ENCODE peak calls at places on chromosomes 7 and 10, in eight cellular contexts. P is CD4-positive, alpha-beta T cell; J is aorta; V is cardiac muscle cell; F is IMR-90; Z is HL-60; H is GM06990; E is left ventricle myocardium inferior. Y is an unnamed sample.

GRCh38 chr10:58903071-58903470 is 273.4 kb upstream of the PHYHIPL start:
- DNase-seq in V (no peak), J (no peak), P (no peak), F (no peak), E (no peak), H (no peak), Z (no peak), Y (no peak)

GRCh38 chr7:585229-585711 is 65.6 kb upstream of the PDGFA start:
- DNase-seq in J (no peak), Z (no peak), E (no peak), P (no peak), F (no peak), H (no peak), V (no peak), Y (no peak)

GRCh38 chr7:100694196-100694745 is at the start of gene GIGYF1:
- DNase-seq in H (peak; percentile 81), V (peak; percentile 86), E (peak; percentile 81), Z (peak; percentile 75), F (peak; percentile 58), J (peak; percentile 93), P (peak; percentile 57), Y (peak; percentile 75)

GRCh38 chr7:149822353-149822943 is 15.7 kb upstream of the ZNF862 start:
- DNase-seq in H (no peak), J (peak; percentile 41), E (peak; percentile 7), Z (no peak), V (no peak), F (no peak), P (no peak), Y (no peak)

GRCh38 chr7:19464751-19465150 is 244.1 kb downstream of the POLR1F start:
- DNase-seq in F (no peak), P (no peak), J (no peak), E (no peak), Z (no peak), V (no peak), H (no peak), Y (no peak)

GRCh38 chr10:122713091-122713885 is 13.6 kb upstream of the C10orf120 start:
- DNase-seq in V (no peak), E (no peak), F (no peak), J (no peak), P (no peak), H (no peak), Z (no peak), Y (no peak)

GRCh38 chr7:16668049-16668858 is 22.3 kb downstream of the BZW2 start:
- DNase-seq in Z (peak; percentile 72), J (no peak), E (peak; percentile 51), V (no peak), P (no peak), H (no peak), F (peak; percentile 100), Y (peak; percentile 90)

GRCh38 chr7:102270176-102270887 is 16.3 kb upstream of the SH2B2 start:
- DNase-seq in J (no peak), F (no peak), H (no peak), Z (no peak), E (no peak), V (no peak), P (no peak), Y (no peak)

GRCh38 chr10:102007802-102008201 is 48.2 kb downstream of the ARMH3 start:
- DNase-seq in Z (no peak), F (no peak), H (no peak), J (no peak), V (no peak), P (no peak), E (no peak), Y (no peak)

GRCh38 chr10:102009801-102010425 is 46.1 kb downstream of the ARMH3 start:
- DNase-seq in H (peak; percentile 45), F (peak; percentile 93), J (no peak), P (no peak), E (no peak), V (peak; percentile 82), Z (no peak), Y (peak; percentile 57)

GRCh38 chr10:102001435-102002068 is 54.4 kb downstream of the ARMH3 start:
- DNase-seq in P (no peak), F (no peak), E (no peak), Z (no peak), H (peak; percentile 58), J (no peak), V (peak; percentile 17), Y (no peak)

GRCh38 chr10:102003541-102003940 is 52.4 kb downstream of the ARMH3 start:
- DNase-seq in J (no peak), P (no peak), V (no peak), F (peak; percentile 42), Z (no peak), E (no peak), H (no peak), Y (no peak)

GRCh38 chr10:102004376-102004775 is 51.6 kb downstream of the ARMH3 start:
- DNase-seq in J (no peak), P (no peak), H (no peak), F (peak; percentile 77), E (no peak), V (no peak), Z (no peak), Y (no peak)
- H3K27me3 ChIP-seq in J (no peaks in the 10 kb centered on the region), P (no peaks in the 10 kb centered on the region), H (no peaks in the 10 kb centered on the region), F (no peaks in the 10 kb centered on the region), E (no peaks in the 10 kb centered on the region), V (no peaks in the 10 kb centered on the region), Z (no peaks in the 10 kb centered on the region), Y (no peaks in the 10 kb centered on the region)

GRCh38 chr7:69608878-69609277 is 10.6 kb downstream of the AUTS2 start:
- DNase-seq in J (no peak), V (no peak), Z (no peak), P (no peak), E (no peak), H (no peak), F (no peak), Y (no peak)
- H3K27me3 ChIP-seq in J (no peaks in the 10 kb centered on the region), V (peaks cover 34% of the 10 kb centered on the region), Z (peaks cover 8% of the 10 kb centered on the region), P (peaks cover 21% of the 10 kb centered on the region), E (peaks cover 6% of the 10 kb centered on the region), H (no peaks in the 10 kb centered on the region), F (no peaks in the 10 kb centered on the region), Y (peaks cover 7% of the 10 kb centered on the region)

GRCh38 chr10:116798859-116799258 is 50.4 kb upstream of the ENO4 start:
- DNase-seq in F (no peak), Z (no peak), J (no peak), V (no peak), H (no peak), E (no peak), P (no peak), Y (no peak)
- H3K27me3 ChIP-seq in F (peaks cover 23% of the 10 kb centered on the region), Z (no peaks in the 10 kb centered on the region), J (no peaks in the 10 kb centered on the region), V (peaks cover 18% of the 10 kb centered on the region), H (no peaks in the 10 kb centered on the region), E (peaks cover 23% of the 10 kb centered on the region), P (no peaks in the 10 kb centered on the region), Y (no peaks in the 10 kb centered on the region)

DNA sequence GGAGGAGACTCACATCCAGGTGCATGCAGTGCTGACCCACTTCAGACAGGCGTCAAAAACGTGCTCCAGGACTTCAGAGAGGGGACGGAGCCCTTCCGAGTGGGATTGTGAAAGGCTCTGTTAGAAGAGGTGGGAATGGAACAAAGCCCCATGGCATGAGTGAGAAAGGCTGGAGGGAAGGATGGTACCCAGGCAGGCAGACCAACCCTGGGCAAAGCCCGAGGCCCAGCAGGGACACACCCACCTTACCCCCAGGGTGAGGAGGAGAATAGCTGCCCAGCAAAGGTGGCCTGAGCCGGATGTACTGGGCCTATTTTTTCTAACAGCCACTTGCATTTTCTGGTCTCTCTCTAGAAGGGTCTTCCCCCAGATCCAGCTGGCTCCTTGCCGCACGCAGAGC is 14.8 kb downstream of the CHAT start:
- DNase-seq in Z (no peak), J (peak; percentile 43), E (no peak), V (no peak), H (no peak), F (no peak), P (no peak), Y (no peak)
- H3K27me3 ChIP-seq in Z (no peaks in the 10 kb centered on the region), J (no peaks in the 10 kb centered on the region), E (peaks cover 52% of the 10 kb centered on the region), V (peaks cover 8% of the 10 kb centered on the region), H (no peaks in the 10 kb centered on the region), F (peaks cover 18% of the 10 kb centered on the region), P (no peaks in the 10 kb centered on the region), Y (peaks cover 2% of the 10 kb centered on the region)

DNA sequence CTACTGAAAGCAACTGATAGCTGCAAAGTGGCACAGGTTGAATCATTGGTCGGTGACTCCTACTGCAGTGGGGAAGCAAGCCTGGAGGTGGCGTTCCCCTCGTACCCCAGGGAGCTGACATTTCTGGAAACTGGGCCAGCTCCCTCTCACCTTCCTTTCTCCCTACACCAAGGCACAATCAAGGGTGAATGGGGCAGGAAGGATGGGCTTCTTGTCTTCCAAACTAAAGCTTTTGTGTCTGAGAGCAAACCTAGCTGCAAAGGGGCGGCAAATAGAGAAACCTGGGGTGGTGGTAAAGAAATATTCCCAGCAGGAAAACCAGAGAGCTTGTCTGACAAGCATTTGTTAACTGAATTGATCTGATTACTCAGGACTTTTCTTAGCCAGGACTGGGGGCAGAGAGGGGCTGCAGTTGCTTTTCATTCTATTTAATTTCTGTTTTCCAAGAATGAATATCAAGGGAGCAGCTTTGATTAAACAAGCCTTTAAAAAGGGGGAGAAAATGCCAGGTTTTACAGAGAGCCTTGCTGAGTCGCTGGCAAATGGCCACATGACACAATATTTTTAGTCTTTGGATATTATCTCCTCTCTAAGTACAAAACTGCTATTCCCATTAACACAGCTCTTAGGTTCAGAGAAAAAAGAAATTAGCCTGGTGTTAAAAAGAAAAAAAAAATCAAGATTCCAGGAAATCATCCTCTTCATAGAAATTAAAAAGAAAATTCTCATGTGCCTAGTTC is 27.8 kb downstream of the CDHR3 start:
- DNase-seq in P (no peak), Z (no peak), E (no peak), V (peak; percentile 30), J (no peak), H (no peak), F (no peak), Y (no peak)
- H3K27me3 ChIP-seq in P (no peaks in the 10 kb centered on the region), Z (peaks cover 34% of the 10 kb centered on the region), E (peaks cover 20% of the 10 kb centered on the region), V (no peaks in the 10 kb centered on the region), J (no peaks in the 10 kb centered on the region), H (peaks cover 3% of the 10 kb centered on the region), F (peaks cover 56% of the 10 kb centered on the region), Y (no peaks in the 10 kb centered on the region)